ENCODE peak calls at places on chromosomes 7 and 10, in four cellular contexts. Y, V, G and K are unnamed samples.

GRCh38 chr7:131843862-131844261 is 287.4 kb upstream of the PODXL start:
- DNase-seq in Y (no peak), V (no peak), G (no peak), K (peak)

GRCh38 chr7:40720401-40720800 is 585.6 kb downstream of the SUGCT start:
- DNase-seq in Y (no peak), V (no peak), G (no peak), K (peak)

GRCh38 chr10:88505680-88506215 is 77.4 kb downstream of the RNLS start:
- DNase-seq in Y (no peak), V (no peak), G (no peak), K (no peak)

GRCh38 chr10:693506-693905 is 4.0 kb upstream of the DIP2C start:
- DNase-seq in Y (peak), V (peak), G (no peak), K (no peak)

GRCh38 chr7:37495574-37496184 is 47.0 kb upstream of the ELMO1 start:
- DNase-seq in Y (no peak), V (no peak), G (no peak), K (peak)

GRCh38 chr7:138958026-138958956 is 22.9 kb downstream of the KIAA1549 start:
- DNase-seq in Y (peak), V (no peak), G (no peak), K (no peak)

GRCh38 chr7:109126404-109127050 is 556.9 kb downstream of the DNAJB9 start:
- DNase-seq in Y (no peak), V (no peak), G (no peak), K (peak)

GRCh38 chr10:80290474-80291220 is 1.2 kb upstream of the MAT1A start:
- DNase-seq in Y (no peak), V (no peak), G (no peak), K (no peak)

GRCh38 chr10:62373995-62374861 is at the start of gene ZNF365:
- DNase-seq in Y (no peak), V (no peak), G (peak), K (peak)

GRCh38 chr7:101287032-101287431 is 34.6 kb downstream of the IFT22 start:
- DNase-seq in Y (no peak), V (no peak), G (no peak), K (no peak)

GRCh38 chr10:75197906-75198305 is 12.7 kb upstream of the VDAC2 start:
- DNase-seq in Y (no peak), V (no peak), G (peak), K (no peak)

GRCh38 chr10:87504667-87505365 is at the start of gene MINPP1:
- DNase-seq in Y (peak), V (peak), G (peak), K (peak)

GRCh38 chr7:142542938-142543337 is 206.3 kb upstream of the PRSS1 start:
- DNase-seq in Y (no peak), V (no peak), G (no peak), K (peak)

GRCh38 chr7:150780249-150780648 is 19.9 kb downstream of the TMEM176B start:
- DNase-seq in Y (no peak), V (no peak), G (no peak), K (no peak)

GRCh38 chr7:151459726-151460473 is 20.0 kb upstream of the CRYGN start:
- DNase-seq in Y (peak), V (peak), G (peak), K (peak)

GRCh38 chr10:70376436-70377378 is 5.7 kb downstream of the LRRC20 start:
- DNase-seq in Y (no peak), V (no peak), G (no peak), K (peak)

GRCh38 chr7:77684030-77684429 is 12.2 kb upstream of the RSBN1L start:
- DNase-seq in Y (peak), V (no peak), G (peak), K (peak)

GRCh38 chr7:155782466-155782865 is 29.8 kb downstream of the SHH start:
- DNase-seq in Y (no peak), V (no peak), G (no peak), K (no peak)

GRCh38 chr10:131041361-131041916 is 270.1 kb downstream of the TCERG1L start:
- DNase-seq in Y (no peak), V (no peak), G (peak), K (no peak)

GRCh38 chr10:78211476-78212110 is 177.9 kb downstream of the RPS24 start:
- DNase-seq in Y (no peak), V (no peak), G (no peak), K (peak)

GRCh38 chr10:99924856-99925255 is 84.9 kb downstream of the DNMBP start:
- DNase-seq in Y (no peak), V (no peak), G (no peak), K (no peak)

GRCh38 chr7:95897557-95898183 is 125.3 kb downstream of the DYNC1I1 start:
- DNase-seq in Y (no peak), V (no peak), G (no peak), K (no peak)

GRCh38 chr7:140873473-140873872 is 51.3 kb downstream of the BRAF start:
- DNase-seq in Y (no peak), V (no peak), G (no peak), K (no peak)

GRCh38 chr7:32299133-32299702 is 191.0 kb downstream of the LSM5 start:
- DNase-seq in Y (peak), V (no peak), G (no peak), K (no peak)

GRCh38 chr10:132650611-132651250 is 113.1 kb downstream of the INPP5A start:
- DNase-seq in Y (peak), V (no peak), G (peak), K (no peak)

GRCh38 chr10:35928760-35929159 is 286.7 kb upstream of the FZD8 start:
- DNase-seq in Y (no peak), V (no peak), G (no peak), K (no peak)

GRCh38 chr10:10235003-10235402 is 782.7 kb upstream of the CELF2 start:
- DNase-seq in Y (no peak), V (no peak), G (no peak), K (peak)

GRCh38 chr10:70903262-70903921 is 15.0 kb upstream of the PCBD1 start:
- DNase-seq in Y (peak), V (peak), G (no peak), K (peak)

GRCh38 chr7:29336851-29337627 is 142.5 kb downstream of the CHN2 start:
- DNase-seq in Y (peak), V (no peak), G (no peak), K (no peak)

GRCh38 chr10:9608592-9608991 is 1409.1 kb upstream of the CELF2 start:
- DNase-seq in Y (no peak), V (no peak), G (no peak), K (peak)

GRCh38 chr10:93315261-93315660 is 166.9 kb downstream of the MYOF start:
- DNase-seq in Y (no peak), V (no peak), G (no peak), K (no peak)

GRCh38 chr7:151503902-151504714 is 15.6 kb downstream of the RHEB start:
- DNase-seq in Y (peak), V (no peak), G (peak), K (peak)

GRCh38 chr7:41333506-41333905 is 369.4 kb downstream of the INHBA start:
- DNase-seq in Y (no peak), V (no peak), G (no peak), K (peak)

GRCh38 chr10:110304394-110304779 is 333 bp downstream of the SMNDC1 start:
- DNase-seq in Y (no peak), V (no peak), G (no peak), K (no peak)

GRCh38 chr10:113357688-113358306 is 195.1 kb upstream of the HABP2 start:
- DNase-seq in Y (no peak), V (no peak), G (no peak), K (no peak)

GRCh38 chr7:137878333-137878961 is 31.7 kb upstream of the DGKI start:
- DNase-seq in Y (peak), V (peak), G (peak), K (peak)

GRCh38 chr10:63208981-63209380 is 75.9 kb downstream of the NRBF2 start:
- DNase-seq in Y (no peak), V (no peak), G (no peak), K (peak)

GRCh38 chr7:128335730-128336129 is 8.0 kb downstream of the RBM28 start:
- DNase-seq in Y (no peak), V (no peak), G (no peak), K (no peak)

GRCh38 chr10:129411772-129412171 is 55.3 kb upstream of the MGMT start:
- DNase-seq in Y (no peak), V (no peak), G (no peak), K (no peak)
- H3K4me3 ChIP-seq in Y (no peak), V (no peak), G (no peak), K (no peak)

GRCh38 chr7:74078461-74078860 is 5.1 kb upstream of the LIMK1 start:
- DNase-seq in Y (no peak), V (no peak), G (no peak), K (no peak)

GRCh38 chr7:74083928-74084721 is 521 bp downstream of the LIMK1 start:
- DNase-seq in Y (no peak), V (peak), G (peak), K (peak)

GRCh38 chr7:74083117-74083876 is at the start of gene LIMK1:
- DNase-seq in Y (peak), V (peak), G (peak), K (peak)

GRCh38 chr7:74084722-74085578 is 1.3 kb downstream of the LIMK1 start:
- DNase-seq in Y (no peak), V (no peak), G (no peak), K (peak)

GRCh38 chr7:74082770-74083116 is 861 bp upstream of the LIMK1 start:
- DNase-seq in Y (no peak), V (no peak), G (no peak), K (no peak)
- H3K4me3 ChIP-seq in Y (no peak), V (no peak), G (peak), K (no peak)

GRCh38 chr7:55963584-55964168 is 709 bp upstream of the NIPSNAP2 start:
- DNase-seq in Y (no peak), V (no peak), G (no peak), K (no peak)

GRCh38 chr7:55964261-55964801 is at the start of gene NIPSNAP2:
- DNase-seq in Y (peak), V (peak), G (peak), K (peak)

GRCh38 chr7:55964802-55965470 is 551 bp downstream of the NIPSNAP2 start:
- DNase-seq in Y (peak), V (peak), G (peak), K (peak)

GRCh38 chr7:55966851-55967250 is 2.5 kb downstream of the NIPSNAP2 start:
- DNase-seq in Y (peak), V (no peak), G (no peak), K (no peak)

GRCh38 chr7:55965805-55966421 is 1.5 kb downstream of the NIPSNAP2 start:
- DNase-seq in Y (peak), V (no peak), G (no peak), K (peak)
- H3K4me3 ChIP-seq in Y (no peak), V (peak), G (peak), K (peak)

GRCh38 chr7:24492576-24492975 is 80.7 kb upstream of the PALS2 start:
- DNase-seq in Y (no peak), V (no peak), G (no peak), K (no peak)

GRCh38 chr7:24500599-24501451 is 72.4 kb upstream of the PALS2 start:
- DNase-seq in Y (no peak), V (no peak), G (no peak), K (no peak)

GRCh38 chr7:24496031-24496430 is 77.2 kb upstream of the PALS2 start:
- DNase-seq in Y (no peak), V (no peak), G (no peak), K (no peak)

GRCh38 chr7:24498439-24498838 is 74.8 kb upstream of the PALS2 start:
- DNase-seq in Y (no peak), V (no peak), G (no peak), K (no peak)

DNA sequence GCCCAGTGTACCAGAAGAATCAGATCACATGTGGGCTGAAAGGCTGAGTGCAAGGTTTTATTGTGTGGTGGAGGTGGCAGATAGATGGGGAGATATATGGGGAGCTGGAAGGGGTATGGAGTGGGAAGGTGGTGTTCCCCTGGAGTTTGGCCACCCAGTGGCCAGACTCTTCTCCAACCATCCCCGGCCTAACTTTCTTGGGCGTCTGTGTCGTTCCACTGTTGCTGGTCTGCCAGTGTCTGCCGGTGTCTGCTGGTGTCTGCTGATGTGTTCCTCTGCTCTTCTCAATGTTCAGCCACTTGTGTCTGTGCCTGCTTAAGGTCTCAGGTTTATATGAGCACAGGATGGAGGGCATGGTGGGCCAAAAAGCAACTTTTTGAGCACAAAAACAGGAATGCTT is 78.4 kb upstream of the PALS2 start:
- DNase-seq in Y (no peak), V (no peak), G (no peak), K (no peak)
- H3K4me3 ChIP-seq in Y (no peak), V (no peak), G (no peak), K (no peak)

GRCh38 chr10:17031656-17032630 is 97.7 kb downstream of the CUBN start:
- DNase-seq in Y (no peak), V (no peak), G (no peak), K (no peak)
- H3K4me3 ChIP-seq in Y (no peak), V (no peak), G (no peak), K (no peak)

DNA sequence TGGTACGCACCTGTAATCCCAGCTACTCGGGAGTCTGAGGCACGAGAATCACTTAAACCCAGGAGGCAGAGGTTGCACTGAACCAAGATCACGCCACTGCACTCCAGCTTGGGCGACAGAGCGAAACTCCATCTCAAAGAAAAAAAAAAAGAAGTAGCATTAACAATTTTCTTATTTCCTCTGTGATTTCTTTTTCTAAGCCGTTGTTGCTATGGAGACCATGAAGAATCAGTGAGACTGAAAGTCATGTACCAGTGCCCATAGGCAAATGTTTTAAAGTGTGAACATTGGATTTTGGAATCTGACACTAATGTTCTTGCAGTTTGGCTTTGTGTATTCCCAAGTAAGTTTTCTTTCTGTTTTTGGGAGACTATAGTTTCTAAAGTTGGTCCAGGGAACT is 18.4 kb upstream of the MAP3K8 start:
- DNase-seq in Y (no peak), V (no peak), G (no peak), K (no peak)
- H3K4me3 ChIP-seq in Y (no peak), V (no peak), G (no peak), K (no peak)

GRCh38 chr7:35253182-35253679 is 669 bp downstream of the TBX20 start:
- DNase-seq in Y (no peak), V (no peak), G (no peak), K (peak)
- H3K4me3 ChIP-seq in Y (no peak), V (peak), G (peak), K (peak)

GRCh38 chr10:31937371-31937770 is 8.7 kb upstream of the ARHGAP12 start:
- DNase-seq in Y (no peak), V (no peak), G (no peak), K (no peak)

GRCh38 chr10:31942435-31942834 is 13.8 kb upstream of the ARHGAP12 start:
- DNase-seq in Y (no peak), V (no peak), G (no peak), K (no peak)

GRCh38 chr10:31942892-31943291 is 14.3 kb upstream of the ARHGAP12 start:
- DNase-seq in Y (peak), V (peak), G (no peak), K (no peak)

GRCh38 chr10:31940839-31941653 is 12.4 kb upstream of the ARHGAP12 start:
- DNase-seq in Y (peak), V (peak), G (no peak), K (peak)

GRCh38 chr10:31939797-31940708 is 11.4 kb upstream of the ARHGAP12 start:
- DNase-seq in Y (no peak), V (no peak), G (no peak), K (peak)
- H3K4me3 ChIP-seq in Y (no peak), V (no peak), G (no peak), K (no peak)

GRCh38 chr7:50312176-50312575 is 7.7 kb downstream of the IKZF1 start:
- DNase-seq in Y (no peak), V (no peak), G (no peak), K (no peak)

GRCh38 chr7:50315193-50315592 is 10.7 kb downstream of the IKZF1 start:
- DNase-seq in Y (no peak), V (no peak), G (no peak), K (no peak)

GRCh38 chr7:50314778-50315177 is 10.3 kb downstream of the IKZF1 start:
- DNase-seq in Y (no peak), V (no peak), G (no peak), K (no peak)

GRCh38 chr7:50310361-50310760 is 5.8 kb downstream of the IKZF1 start:
- DNase-seq in Y (no peak), V (no peak), G (no peak), K (no peak)

GRCh38 chr7:50312589-50313162 is 8.2 kb downstream of the IKZF1 start:
- DNase-seq in Y (no peak), V (no peak), G (no peak), K (no peak)
- H3K4me3 ChIP-seq in Y (no peak), V (no peak), G (no peak), K (no peak)

GRCh38 chr10:23139677-23140076 is 44.3 kb downstream of the MSRB2 start:
- DNase-seq in Y (no peak), V (no peak), G (no peak), K (no peak)
- H3K4me3 ChIP-seq in Y (no peak), V (no peak), G (no peak), K (no peak)